ENCODE peak calls at places on chromosomes 7 and 10, in six cellular contexts. D is testis; F is Panc1; S is GM06990; H is CD8-positive, alpha-beta memory T cell; U is brain microvascular endothelial cell. G is an unnamed sample. For H3K36me3, the result is how much of the 10 kb centered on the place peaks cover.

GRCh38 chr10:78869508-78870439 is 199.0 kb upstream of the ZMIZ1 start:
- DNase-seq in H (no peak), D (no peak), S (no peak), F (no peak), U (no peak), G (no peak)

GRCh38 chr7:134083766-134084487 is 43.2 kb upstream of the LRGUK start:
- DNase-seq in H (no peak), D (no peak), F (no peak), U (peak), S (no peak), G (no peak)

GRCh38 chr7:152351168-152351567 is 84.6 kb downstream of the KMT2C start:
- DNase-seq in U (no peak), D (no peak), S (no peak), F (no peak), H (no peak), G (no peak)

GRCh38 chr7:73517241-73517995 is 4.7 kb downstream of the BAZ1B start:
- DNase-seq in D (no peak), S (no peak), F (no peak), H (no peak), U (no peak), G (no peak)

GRCh38 chr7:64888901-64889685 is 14.0 kb upstream of the ZNF273 start:
- DNase-seq in D (peak), H (no peak), U (no peak), S (no peak), F (no peak), G (no peak)

GRCh38 chr7:88115258-88116195 is 104.3 kb downstream of the SRI start:
- DNase-seq in S (no peak), U (no peak), D (no peak), F (no peak), H (no peak), G (no peak)

GRCh38 chr10:94397549-94398370 is 4.6 kb upstream of the TBC1D12 start:
- DNase-seq in D (no peak), H (no peak), S (no peak), F (no peak), U (peak), G (no peak)

GRCh38 chr7:150986099-150986512 is 4.7 kb upstream of the NOS3 start:
- DNase-seq in H (no peak), F (no peak), S (no peak), D (peak), U (peak), G (no peak)

GRCh38 chr7:29649010-29649716 is 85.5 kb downstream of the PRR15 start:
- DNase-seq in F (no peak), U (no peak), H (no peak), S (no peak), D (no peak), G (no peak)

GRCh38 chr7:99623702-99624447 is 7.1 kb downstream of the ZSCAN25 start:
- DNase-seq in S (no peak), U (no peak), D (no peak), H (peak), F (no peak), G (no peak)

GRCh38 chr7:36925207-36925606 is 200.9 kb upstream of the AOAH start:
- DNase-seq in U (no peak), S (no peak), H (no peak), F (no peak), D (no peak), G (no peak)

GRCh38 chr7:137820677-137821420 is 25.9 kb downstream of the DGKI start:
- DNase-seq in H (no peak), F (no peak), D (peak), U (peak), S (peak), G (no peak)

GRCh38 chr10:22727663-22728062 is 13.3 kb upstream of the PIP4K2A start:
- DNase-seq in S (no peak), F (no peak), U (no peak), D (no peak), H (no peak), G (no peak)

GRCh38 chr10:76035728-76036409 is 604.4 kb downstream of the LRMDA start:
- DNase-seq in U (no peak), F (no peak), S (no peak), D (no peak), H (no peak), G (no peak)

GRCh38 chr10:121221991-121222390 is 370.8 kb downstream of the WDR11 start:
- DNase-seq in H (no peak), S (no peak), D (no peak), F (no peak), U (no peak), G (no peak)

GRCh38 chr7:144130730-144131129 is 7.8 kb downstream of the OR2A14 start:
- DNase-seq in D (no peak), H (no peak), S (no peak), F (no peak), U (no peak), G (no peak)

GRCh38 chr10:66627156-66627555 is 298.7 kb upstream of the LRRTM3 start:
- DNase-seq in F (peak), D (peak), S (no peak), U (peak), H (no peak), G (no peak)

GRCh38 chr7:44220732-44221131 is 20.0 kb downstream of the YKT6 start:
- DNase-seq in D (no peak), F (no peak), S (no peak), H (no peak), U (no peak), G (no peak)

GRCh38 chr10:23051855-23052309 is 43.5 kb upstream of the MSRB2 start:
- DNase-seq in F (no peak), H (no peak), D (no peak), S (no peak), U (no peak), G (no peak)

GRCh38 chr10:32979041-32979440 is 21.0 kb upstream of the ITGB1 start:
- DNase-seq in F (no peak), D (no peak), H (no peak), S (no peak), U (no peak), G (no peak)

GRCh38 chr10:13775786-13776780 is 189.3 kb downstream of the PRPF18 start:
- DNase-seq in F (no peak), U (peak), D (no peak), S (no peak), H (no peak), G (peak)

GRCh38 chr7:26267631-26268166 is 24.0 kb upstream of the SNX10 start:
- DNase-seq in U (no peak), D (no peak), F (no peak), S (no peak), H (no peak), G (no peak)

GRCh38 chr7:148982596-148983219 is 45.6 kb downstream of the PDIA4 start:
- DNase-seq in U (no peak), D (peak), H (no peak), S (no peak), F (no peak), G (no peak)

GRCh38 chr7:76272872-76273271 is 29.6 kb upstream of the HSPB1 start:
- DNase-seq in U (no peak), H (no peak), D (no peak), S (no peak), F (no peak), G (no peak)

GRCh38 chr10:132411561-132412253 is 14.7 kb downstream of the PWWP2B start:
- DNase-seq in F (no peak), H (no peak), U (no peak), S (no peak), D (peak), G (no peak)

GRCh38 chr7:116210345-116211005 is at the start of gene TES:
- DNase-seq in H (peak), S (peak), F (no peak), U (no peak), D (peak), G (no peak)

GRCh38 chr7:44750921-44751571 is 2.4 kb downstream of the ZMIZ2 start:
- DNase-seq in S (peak), U (peak), D (no peak), H (peak), F (no peak), G (peak)

GRCh38 chr7:17632401-17632800 is 307.9 kb downstream of the SNX13 start:
- DNase-seq in S (no peak), D (no peak), U (no peak), F (no peak), H (no peak), G (no peak)

GRCh38 chr10:97185326-97186058 is at the start of gene SLIT1:
- DNase-seq in S (peak), F (no peak), H (no peak), U (no peak), D (no peak), G (no peak)

GRCh38 chr10:105239311-105240215 is 598.5 kb downstream of the SORCS3 start:
- DNase-seq in S (no peak), U (no peak), H (no peak), D (no peak), F (no peak), G (no peak)

GRCh38 chr10:43606323-43607198 is at the start of gene ZNF485:
- DNase-seq in H (peak), F (no peak), U (peak), D (peak), S (peak), G (no peak)

GRCh38 chr10:78194050-78194449 is 160.4 kb downstream of the RPS24 start:
- DNase-seq in H (no peak), S (no peak), F (no peak), D (no peak), U (no peak), G (no peak)

GRCh38 chr10:18216482-18216881 is 76.3 kb downstream of the CACNB2 start:
- DNase-seq in S (no peak), F (no peak), H (no peak), D (peak), U (peak), G (no peak)

GRCh38 chr10:68099736-68100135 is 9.6 kb upstream of the MYPN start:
- DNase-seq in F (no peak), S (no peak), H (no peak), D (no peak), U (peak), G (no peak)

GRCh38 chr10:110226926-110227641 is 19.7 kb downstream of the MXI1 start:
- DNase-seq in S (peak), U (no peak), H (peak), F (no peak), D (peak), G (no peak)

GRCh38 chr7:92058040-92058439 is 76.2 kb downstream of the CYP51A1 start:
- DNase-seq in D (no peak), U (no peak), F (no peak), S (no peak), H (peak), G (no peak)

DNA sequence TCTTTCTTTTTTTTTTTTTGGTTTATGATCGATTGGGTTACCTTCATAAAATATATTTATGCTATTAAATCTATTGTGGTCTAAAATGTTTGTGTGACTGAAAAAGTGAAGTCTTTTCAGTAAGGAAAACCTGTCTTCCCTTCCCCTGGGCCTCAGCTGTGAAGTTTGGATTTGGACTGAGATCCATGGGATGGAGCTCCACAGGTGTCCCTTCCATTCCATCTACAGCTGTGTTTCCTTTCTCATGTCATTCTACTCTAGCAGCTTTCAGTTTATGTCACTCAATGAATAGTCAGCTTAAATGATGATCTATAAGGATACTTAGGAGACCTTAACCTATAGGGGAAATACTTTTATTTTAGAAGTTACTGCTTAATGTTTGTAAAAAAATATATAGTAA is 48.0 kb upstream of the NCF1 start:
- DNase-seq in H (no peak), F (no peak), U (no peak), S (no peak), D (no peak), G (no peak)
- H3K36me3 ChIP-seq in H (under half), F (under half), U (under half), S (under half), D (under half), G (under half)

GRCh38 chr10:118332948-118333710 is 9.0 kb downstream of the FAM204A start:
- DNase-seq in D (no peak), H (no peak), F (no peak), U (no peak), S (no peak), G (no peak)
- H3K36me3 ChIP-seq in D (under half), H (under half), F (under half), U (under half), S (under half), G (under half)

GRCh38 chr10:101968286-101968685 is 87.7 kb downstream of the ARMH3 start:
- DNase-seq in D (no peak), H (no peak), F (no peak), U (no peak), S (no peak), G (no peak)
- H3K36me3 ChIP-seq in D (under half), H (under half), F (under half), U (under half), S (under half), G (under half)

GRCh38 chr7:139071683-139072082 is 35.8 kb upstream of the ZC3HAV1L start:
- DNase-seq in U (no peak), S (no peak), H (peak), F (no peak), D (no peak), G (no peak)
- H3K36me3 ChIP-seq in U (under half), S (under half), H (half or more), F (under half), D (under half), G (under half)

DNA sequence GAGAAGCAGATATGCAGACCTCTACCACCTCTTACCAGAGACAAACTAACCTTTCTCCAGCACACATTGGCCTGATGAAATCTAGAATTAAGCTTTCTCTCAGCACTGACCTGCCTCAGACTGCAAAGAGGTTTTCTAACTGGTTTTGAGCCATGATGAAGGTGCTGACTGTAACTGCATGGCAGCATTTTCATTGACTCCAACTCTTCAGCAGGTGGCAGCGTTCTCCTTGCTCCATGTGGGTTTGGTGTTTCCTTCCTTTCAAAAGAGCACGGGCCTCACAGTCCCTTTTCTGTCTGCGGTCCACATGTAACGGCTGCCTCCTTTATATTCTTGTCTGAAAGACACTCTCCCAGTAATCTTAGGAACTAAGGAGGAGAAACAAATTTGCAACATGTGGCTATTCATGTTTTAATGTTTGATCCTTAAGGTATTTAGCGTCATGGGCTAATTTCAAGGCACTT is 12.6 kb downstream of the KLLN start:
- DNase-seq in D (peak), H (peak), S (no peak), F (no peak), U (peak), G (no peak)
- H3K36me3 ChIP-seq in D (under half), H (under half), S (under half), F (under half), U (under half), G (under half)

G was measured in kidney epithelial cell.